ENCODE peak calls at places on chromosomes 13 and 19, in seven cellular contexts. One of them, this sample, is unnamed.

GRCh38 chr19:44988896-44989563 is 12.2 kb upstream of the RELB start:
- DNase-seq in esophagus squamous epithelium: no peak
- DNase-seq in uterus: peak
- DNase-seq in fibroblast of mammary gland: peak
- DNase-seq in neuronal stem cell: peak
- DNase-seq in colonic mucosa: peak
- DNase-seq in HepG2: peak
- DNase-seq in this sample: peak

GRCh38 chr13:93758575-93758974 is 532.0 kb downstream of the GPC6 start:
- DNase-seq in esophagus squamous epithelium: no peak
- DNase-seq in uterus: no peak
- DNase-seq in fibroblast of mammary gland: peak
- DNase-seq in neuronal stem cell: no peak
- DNase-seq in colonic mucosa: no peak
- DNase-seq in HepG2: peak
- DNase-seq in this sample: no peak

GRCh38 chr13:113400621-113401451 is 36.9 kb upstream of the GRTP1 start:
- DNase-seq in esophagus squamous epithelium: no peak
- DNase-seq in uterus: no peak
- DNase-seq in fibroblast of mammary gland: no peak
- DNase-seq in neuronal stem cell: no peak
- DNase-seq in colonic mucosa: no peak
- DNase-seq in HepG2: no peak
- DNase-seq in this sample: peak

GRCh38 chr13:39148513-39148961 is 110.3 kb downstream of the NHLRC3 start:
- DNase-seq in esophagus squamous epithelium: no peak
- DNase-seq in uterus: no peak
- DNase-seq in fibroblast of mammary gland: peak
- DNase-seq in neuronal stem cell: no peak
- DNase-seq in colonic mucosa: no peak
- DNase-seq in HepG2: no peak
- DNase-seq in this sample: no peak

GRCh38 chr13:55999709-56000108 is 1141.0 kb upstream of the PRR20A start:
- DNase-seq in esophagus squamous epithelium: no peak
- DNase-seq in uterus: no peak
- DNase-seq in fibroblast of mammary gland: no peak
- DNase-seq in neuronal stem cell: no peak
- DNase-seq in colonic mucosa: no peak
- DNase-seq in HepG2: no peak
- DNase-seq in this sample: no peak

GRCh38 chr13:111542530-111543341 is 222.3 kb downstream of the TEX29 start:
- DNase-seq in esophagus squamous epithelium: no peak
- DNase-seq in uterus: no peak
- DNase-seq in fibroblast of mammary gland: no peak
- DNase-seq in neuronal stem cell: no peak
- DNase-seq in colonic mucosa: no peak
- DNase-seq in HepG2: no peak
- DNase-seq in this sample: no peak

GRCh38 chr13:40220299-40220935 is 446.0 kb downstream of the FOXO1 start:
- DNase-seq in esophagus squamous epithelium: no peak
- DNase-seq in uterus: peak
- DNase-seq in fibroblast of mammary gland: peak
- DNase-seq in neuronal stem cell: no peak
- DNase-seq in colonic mucosa: no peak
- DNase-seq in HepG2: no peak
- DNase-seq in this sample: no peak

GRCh38 chr19:57934820-57935665 is at the start of gene ZNF418:
- DNase-seq in esophagus squamous epithelium: no peak
- DNase-seq in uterus: peak
- DNase-seq in fibroblast of mammary gland: peak
- DNase-seq in neuronal stem cell: peak
- DNase-seq in colonic mucosa: peak
- DNase-seq in HepG2: no peak
- DNase-seq in this sample: no peak

GRCh38 chr13:41639955-41640780 is 182.8 kb downstream of the RGCC start:
- DNase-seq in esophagus squamous epithelium: no peak
- DNase-seq in uterus: peak
- DNase-seq in fibroblast of mammary gland: peak
- DNase-seq in neuronal stem cell: no peak
- DNase-seq in colonic mucosa: no peak
- DNase-seq in HepG2: peak
- DNase-seq in this sample: no peak

GRCh38 chr13:87622921-87623320 is 48.2 kb upstream of the SLITRK5 start:
- DNase-seq in esophagus squamous epithelium: no peak
- DNase-seq in uterus: no peak
- DNase-seq in fibroblast of mammary gland: no peak
- DNase-seq in neuronal stem cell: no peak
- DNase-seq in colonic mucosa: no peak
- DNase-seq in HepG2: no peak
- DNase-seq in this sample: no peak

GRCh38 chr13:20798027-20798426 is 24.3 kb upstream of the EEF1AKMT1 start:
- DNase-seq in esophagus squamous epithelium: no peak
- DNase-seq in uterus: no peak
- DNase-seq in fibroblast of mammary gland: no peak
- DNase-seq in neuronal stem cell: no peak
- DNase-seq in colonic mucosa: no peak
- DNase-seq in HepG2: no peak
- DNase-seq in this sample: no peak

GRCh38 chr13:66586489-66586888 is 643.6 kb downstream of the PCDH9 start:
- DNase-seq in esophagus squamous epithelium: no peak
- DNase-seq in uterus: no peak
- DNase-seq in fibroblast of mammary gland: peak
- DNase-seq in neuronal stem cell: no peak
- DNase-seq in colonic mucosa: no peak
- DNase-seq in HepG2: no peak
- DNase-seq in this sample: no peak

GRCh38 chr13:107734891-107735620 is 480.3 kb downstream of the LIG4 start:
- DNase-seq in esophagus squamous epithelium: no peak
- DNase-seq in uterus: no peak
- DNase-seq in fibroblast of mammary gland: no peak
- DNase-seq in neuronal stem cell: no peak
- DNase-seq in colonic mucosa: no peak
- DNase-seq in HepG2: no peak
- DNase-seq in this sample: no peak

GRCh38 chr19:11673608-11674041 is 65.1 kb downstream of the ZNF823 start:
- DNase-seq in esophagus squamous epithelium: no peak
- DNase-seq in uterus: peak
- DNase-seq in fibroblast of mammary gland: peak
- DNase-seq in neuronal stem cell: peak
- DNase-seq in colonic mucosa: peak
- DNase-seq in HepG2: peak
- DNase-seq in this sample: no peak

GRCh38 chr19:45847661-45848060 is 15.3 kb downstream of the SYMPK start:
- DNase-seq in esophagus squamous epithelium: no peak
- DNase-seq in uterus: no peak
- DNase-seq in fibroblast of mammary gland: no peak
- DNase-seq in neuronal stem cell: no peak
- DNase-seq in colonic mucosa: no peak
- DNase-seq in HepG2: no peak
- DNase-seq in this sample: no peak

DNA sequence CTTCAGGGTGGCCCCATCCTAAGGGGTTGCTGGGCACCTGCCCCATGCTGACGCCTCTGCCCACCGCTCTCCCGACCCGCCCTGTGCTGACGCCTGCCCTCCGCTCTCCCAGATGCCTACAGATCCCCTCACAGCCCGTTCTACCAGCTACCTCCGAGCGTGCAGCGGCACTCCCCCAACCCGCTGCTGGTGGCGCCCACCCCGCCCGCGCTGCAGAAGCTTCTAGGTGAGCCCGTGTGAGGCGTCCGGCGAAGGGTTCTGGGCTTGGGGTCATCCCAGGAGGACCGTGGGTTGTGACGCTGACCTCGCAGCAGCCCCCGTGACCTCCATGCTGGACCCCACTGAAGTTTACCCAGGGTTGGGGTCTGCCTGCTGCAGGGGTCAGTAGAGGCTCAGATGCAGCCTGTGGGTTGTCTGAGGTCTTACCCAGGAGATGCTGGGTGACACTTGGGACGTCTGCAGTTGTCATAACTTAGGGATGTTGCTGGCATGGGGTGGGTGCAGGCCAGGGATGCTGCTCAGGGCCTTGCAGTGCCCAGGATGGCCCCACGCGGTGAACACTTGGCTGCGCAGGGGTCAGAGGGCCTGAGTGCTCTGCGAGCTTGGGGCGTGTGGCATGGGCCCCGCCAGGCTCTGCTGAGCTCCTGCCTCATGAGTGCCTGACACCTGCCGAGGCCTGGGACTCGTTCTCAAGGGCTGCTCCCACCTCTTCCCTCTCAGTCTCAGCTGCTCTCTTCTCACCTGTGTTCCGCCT is 25.0 kb downstream of the PLEKHJ1 start:
- DNase-seq in esophagus squamous epithelium: no peak
- DNase-seq in uterus: no peak
- DNase-seq in fibroblast of mammary gland: no peak
- DNase-seq in neuronal stem cell: no peak
- DNase-seq in colonic mucosa: no peak
- DNase-seq in HepG2: no peak
- DNase-seq in this sample: no peak
- H3K4me3 ChIP-seq in esophagus squamous epithelium: no peak
- H3K4me3 ChIP-seq in uterus: no peak
- H3K4me3 ChIP-seq in fibroblast of mammary gland: no peak
- H3K4me3 ChIP-seq in neuronal stem cell: no peak
- H3K4me3 ChIP-seq in colonic mucosa: no peak
- H3K4me3 ChIP-seq in HepG2: no peak
- H3K4me3 ChIP-seq in this sample: no peak

GRCh38 chr13:110495376-110495775 is 66.1 kb downstream of the RAB20 start:
- DNase-seq in esophagus squamous epithelium: no peak
- DNase-seq in uterus: no peak
- DNase-seq in fibroblast of mammary gland: no peak
- DNase-seq in neuronal stem cell: no peak
- DNase-seq in colonic mucosa: no peak
- DNase-seq in HepG2: no peak
- DNase-seq in this sample: no peak

GRCh38 chr13:110491869-110492268 is 69.7 kb downstream of the RAB20 start:
- DNase-seq in esophagus squamous epithelium: no peak
- DNase-seq in uterus: no peak
- DNase-seq in fibroblast of mammary gland: no peak
- DNase-seq in neuronal stem cell: no peak
- DNase-seq in colonic mucosa: no peak
- DNase-seq in HepG2: no peak
- DNase-seq in this sample: no peak

GRCh38 chr13:110492299-110493160 is 69.0 kb downstream of the RAB20 start:
- DNase-seq in esophagus squamous epithelium: no peak
- DNase-seq in uterus: no peak
- DNase-seq in fibroblast of mammary gland: no peak
- DNase-seq in neuronal stem cell: no peak
- DNase-seq in colonic mucosa: no peak
- DNase-seq in HepG2: no peak
- DNase-seq in this sample: no peak

GRCh38 chr13:110493161-110493593 is 68.3 kb downstream of the RAB20 start:
- DNase-seq in esophagus squamous epithelium: no peak
- DNase-seq in uterus: no peak
- DNase-seq in fibroblast of mammary gland: no peak
- DNase-seq in neuronal stem cell: no peak
- DNase-seq in colonic mucosa: no peak
- DNase-seq in HepG2: no peak
- DNase-seq in this sample: no peak

GRCh38 chr13:110493613-110494012 is 67.9 kb downstream of the RAB20 start:
- DNase-seq in esophagus squamous epithelium: no peak
- DNase-seq in uterus: no peak
- DNase-seq in fibroblast of mammary gland: no peak
- DNase-seq in neuronal stem cell: no peak
- DNase-seq in colonic mucosa: no peak
- DNase-seq in HepG2: no peak
- DNase-seq in this sample: no peak
- H3K4me3 ChIP-seq in esophagus squamous epithelium: no peak
- H3K4me3 ChIP-seq in uterus: no peak
- H3K4me3 ChIP-seq in fibroblast of mammary gland: no peak
- H3K4me3 ChIP-seq in neuronal stem cell: no peak
- H3K4me3 ChIP-seq in colonic mucosa: no peak
- H3K4me3 ChIP-seq in HepG2: no peak
- H3K4me3 ChIP-seq in this sample: no peak

GRCh38 chr13:44414771-44415170 is 41.1 kb downstream of the SERP2 start:
- DNase-seq in esophagus squamous epithelium: no peak
- DNase-seq in uterus: no peak
- DNase-seq in fibroblast of mammary gland: no peak
- DNase-seq in neuronal stem cell: no peak
- DNase-seq in colonic mucosa: no peak
- DNase-seq in HepG2: no peak
- DNase-seq in this sample: no peak
- H3K4me3 ChIP-seq in esophagus squamous epithelium: no peak
- H3K4me3 ChIP-seq in uterus: no peak
- H3K4me3 ChIP-seq in fibroblast of mammary gland: no peak
- H3K4me3 ChIP-seq in neuronal stem cell: no peak
- H3K4me3 ChIP-seq in colonic mucosa: no peak
- H3K4me3 ChIP-seq in HepG2: no peak
- H3K4me3 ChIP-seq in this sample: no peak

DNA sequence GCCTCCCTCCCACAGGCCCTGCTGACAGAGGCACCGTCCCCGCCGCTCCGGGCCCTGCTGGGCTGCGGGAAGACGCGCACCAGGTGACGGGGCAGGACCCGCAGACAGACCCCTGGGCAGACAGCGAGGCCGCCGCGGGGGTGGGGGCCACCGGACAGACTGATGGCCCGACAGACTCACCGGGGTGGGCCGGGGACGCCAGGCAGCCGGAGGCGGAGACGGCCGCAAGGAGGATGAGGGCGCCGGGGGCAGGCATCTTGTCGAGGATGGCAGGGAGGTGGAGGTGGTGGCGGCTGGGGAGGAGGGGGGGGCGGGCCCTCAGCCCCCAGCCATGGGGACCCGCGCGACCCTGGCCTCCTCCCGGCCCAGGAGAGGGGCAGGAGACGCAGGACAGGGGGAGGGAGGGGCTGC is 309 bp downstream of the LMTK3 start:
- DNase-seq in esophagus squamous epithelium: no peak
- DNase-seq in uterus: no peak
- DNase-seq in fibroblast of mammary gland: no peak
- DNase-seq in neuronal stem cell: no peak
- DNase-seq in colonic mucosa: no peak
- DNase-seq in HepG2: no peak
- DNase-seq in this sample: no peak
- H3K4me3 ChIP-seq in esophagus squamous epithelium: peak
- H3K4me3 ChIP-seq in uterus: no peak
- H3K4me3 ChIP-seq in fibroblast of mammary gland: no peak
- H3K4me3 ChIP-seq in neuronal stem cell: peak
- H3K4me3 ChIP-seq in colonic mucosa: no peak
- H3K4me3 ChIP-seq in HepG2: no peak
- H3K4me3 ChIP-seq in this sample: peak

GRCh38 chr19:50725218-50725931 is 2.2 kb downstream of the CLEC11A start:
- DNase-seq in esophagus squamous epithelium: no peak
- DNase-seq in uterus: no peak
- DNase-seq in fibroblast of mammary gland: no peak
- DNase-seq in neuronal stem cell: no peak
- DNase-seq in colonic mucosa: no peak
- DNase-seq in HepG2: no peak
- DNase-seq in this sample: no peak
- H3K4me3 ChIP-seq in esophagus squamous epithelium: peak
- H3K4me3 ChIP-seq in uterus: peak
- H3K4me3 ChIP-seq in fibroblast of mammary gland: peak
- H3K4me3 ChIP-seq in neuronal stem cell: peak
- H3K4me3 ChIP-seq in colonic mucosa: peak
- H3K4me3 ChIP-seq in HepG2: no peak
- H3K4me3 ChIP-seq in this sample: peak